ENCODE peak calls at places on chromosome 11, in ten cellular contexts. E is HuH-7.5; P is fibroblast of mammary gland; F is substantia nigra; K is CD4-positive, CD25-positive, alpha-beta regulatory T cell; V is A549; H is dorsolateral prefrontal cortex; N is iris pigment epithelial cell; B is stimulated activated CD8-positive, alpha-beta memory T cell treated with anti-CD3 and anti-CD28 coated beads, Interleukin-2, amount 100 ng/mL, for 48 hours; W is adrenal gland. L is an unnamed sample.

GRCh38 chr11:76793391-76793811 is 10.2 kb downstream of the TSKU start:
- DNase-seq in E (no peak), K (no peak), B (no peak), V (no peak), W (no peak), N (no peak), P (no peak), F (no peak), H (no peak), L (no peak)

GRCh38 chr11:129917231-129917630 is 21.9 kb upstream of the NFRKB start:
- DNase-seq in V (no peak), W (no peak), P (peak), H (no peak), E (no peak), B (no peak), K (no peak), N (peak), F (no peak), L (no peak)

GRCh38 chr11:43681543-43681942 is 1.0 kb downstream of the HSD17B12 start:
- DNase-seq in W (no peak), K (no peak), E (peak), F (no peak), V (peak), H (no peak), P (peak), N (peak), B (no peak), L (no peak)

GRCh38 chr11:45184640-45185039 is 38.2 kb downstream of the PRDM11 start:
- DNase-seq in V (no peak), E (no peak), W (no peak), F (no peak), B (no peak), P (no peak), H (no peak), K (no peak), N (no peak), L (no peak)

GRCh38 chr11:67409261-67409666 is 5.4 kb downstream of the TBC1D10C start:
- DNase-seq in F (no peak), N (no peak), B (peak), E (no peak), P (no peak), V (no peak), W (no peak), H (no peak), K (peak), L (no peak)

GRCh38 chr11:117175104-117175503 is 3.4 kb upstream of the SIDT2 start:
- DNase-seq in E (no peak), W (no peak), H (no peak), B (no peak), P (no peak), F (peak), K (no peak), N (no peak), V (no peak), L (no peak)

GRCh38 chr11:18727499-18728236 is 1.7 kb upstream of the IGSF22 start:
- DNase-seq in H (peak), N (no peak), B (no peak), E (peak), P (peak), W (peak), F (no peak), V (peak), K (peak), L (peak)

GRCh38 chr11:120666121-120666639 is 154.6 kb downstream of the GRIK4 start:
- DNase-seq in K (no peak), E (no peak), H (no peak), B (no peak), P (no peak), W (no peak), N (no peak), V (no peak), F (no peak), L (no peak)

GRCh38 chr11:1260620-1261019 is 37.8 kb downstream of the MUC5B start:
- DNase-seq in W (no peak), B (no peak), N (no peak), V (no peak), E (no peak), K (no peak), F (no peak), H (no peak), P (no peak), L (no peak)

GRCh38 chr11:44589301-44589700 is 23.8 kb downstream of the CD82 start:
- DNase-seq in N (peak), W (no peak), K (no peak), F (peak), H (no peak), P (peak), E (no peak), V (no peak), B (no peak), L (peak)

GRCh38 chr11:12235945-12236743 is 125.8 kb downstream of the MICAL2 start:
- DNase-seq in H (no peak), W (peak), P (peak), K (peak), E (no peak), F (no peak), V (peak), B (peak), N (peak), L (no peak)

GRCh38 chr11:2990617-2991476 is 1.3 kb downstream of the NAP1L4 start:
- DNase-seq in W (peak), V (peak), N (peak), E (peak), H (no peak), B (no peak), P (no peak), F (no peak), K (peak), L (no peak)

GRCh38 chr11:7495997-7496545 is 10.8 kb downstream of the OLFML1 start:
- DNase-seq in K (peak), E (no peak), H (no peak), B (no peak), P (no peak), F (no peak), W (no peak), V (no peak), N (no peak), L (no peak)

GRCh38 chr11:27874998-27875397 is 174.7 kb upstream of the BDNF start:
- DNase-seq in H (no peak), B (no peak), P (no peak), W (no peak), F (no peak), E (no peak), K (no peak), V (no peak), N (no peak), L (no peak)

L was measured in T47D.